ENCODE peak calls at places on chromosome 18, in ten cellular contexts. One of them, this sample, is unnamed.

GRCh38 chr18:9757851-9758587 is 49.9 kb downstream of the RAB31 start:
- DNase-seq in neural progenitor cell: no peak
- DNase-seq in heart right ventricle: no peak
- DNase-seq in T-helper 2 cell: no peak
- DNase-seq in IMR-90: peak; percentile 57
- DNase-seq in HTR-8/SVneo: no peak
- DNase-seq in T follicular helper cell: no peak
- DNase-seq in OCI-LY7: no peak
- DNase-seq in Karpas-422: no peak
- DNase-seq in nucleus accumbens: no peak
- DNase-seq in this sample: no peak

GRCh38 chr18:48517048-48517447 is 21.8 kb upstream of the CTIF start:
- DNase-seq in Karpas-422: no peak
- DNase-seq in HTR-8/SVneo: no peak
- DNase-seq in IMR-90: no peak
- DNase-seq in heart right ventricle: no peak
- DNase-seq in T-helper 2 cell: no peak
- DNase-seq in nucleus accumbens: no peak
- DNase-seq in OCI-LY7: no peak
- DNase-seq in T follicular helper cell: no peak
- DNase-seq in neural progenitor cell: no peak
- DNase-seq in this sample: no peak

GRCh38 chr18:9578306-9578705 is 36.1 kb downstream of the PPP4R1 start:
- DNase-seq in HTR-8/SVneo: no peak
- DNase-seq in IMR-90: peak; percentile 39
- DNase-seq in Karpas-422: no peak
- DNase-seq in OCI-LY7: no peak
- DNase-seq in neural progenitor cell: no peak
- DNase-seq in heart right ventricle: no peak
- DNase-seq in T follicular helper cell: no peak
- DNase-seq in T-helper 2 cell: no peak
- DNase-seq in nucleus accumbens: no peak
- DNase-seq in this sample: no peak

GRCh38 chr18:38563396-38563980 is 997.9 kb upstream of the CELF4 start:
- DNase-seq in IMR-90: no peak
- DNase-seq in T-helper 2 cell: no peak
- DNase-seq in T follicular helper cell: no peak
- DNase-seq in heart right ventricle: no peak
- DNase-seq in neural progenitor cell: no peak
- DNase-seq in Karpas-422: no peak
- DNase-seq in OCI-LY7: no peak
- DNase-seq in nucleus accumbens: no peak
- DNase-seq in HTR-8/SVneo: no peak
- DNase-seq in this sample: no peak

GRCh38 chr18:74331404-74331803 is 15.8 kb downstream of the C18orf63 start:
- DNase-seq in HTR-8/SVneo: no peak
- DNase-seq in neural progenitor cell: peak; percentile 20
- DNase-seq in OCI-LY7: no peak
- DNase-seq in nucleus accumbens: no peak
- DNase-seq in IMR-90: peak; percentile 51
- DNase-seq in Karpas-422: peak; percentile 71
- DNase-seq in heart right ventricle: no peak
- DNase-seq in T follicular helper cell: no peak
- DNase-seq in T-helper 2 cell: no peak
- DNase-seq in this sample: no peak

GRCh38 chr18:58699551-58699950 is 28.3 kb downstream of the MALT1 start:
- DNase-seq in IMR-90: no peak
- DNase-seq in T follicular helper cell: no peak
- DNase-seq in OCI-LY7: no peak
- DNase-seq in T-helper 2 cell: no peak
- DNase-seq in nucleus accumbens: no peak
- DNase-seq in neural progenitor cell: no peak
- DNase-seq in HTR-8/SVneo: no peak
- DNase-seq in Karpas-422: no peak
- DNase-seq in heart right ventricle: no peak
- DNase-seq in this sample: no peak

GRCh38 chr18:48947102-48947501 is 3.7 kb downstream of the SMAD7 start:
- DNase-seq in HTR-8/SVneo: no peak
- DNase-seq in neural progenitor cell: no peak
- DNase-seq in T follicular helper cell: no peak
- DNase-seq in IMR-90: no peak
- DNase-seq in nucleus accumbens: no peak
- DNase-seq in T-helper 2 cell: no peak
- DNase-seq in Karpas-422: no peak
- DNase-seq in OCI-LY7: no peak
- DNase-seq in heart right ventricle: no peak
- DNase-seq in this sample: no peak

GRCh38 chr18:46469186-46469915 is 187.7 kb downstream of the LOXHD1 start:
- DNase-seq in OCI-LY7: no peak
- DNase-seq in IMR-90: no peak
- DNase-seq in T follicular helper cell: no peak
- DNase-seq in neural progenitor cell: peak; percentile 20
- DNase-seq in heart right ventricle: no peak
- DNase-seq in nucleus accumbens: no peak
- DNase-seq in Karpas-422: no peak
- DNase-seq in HTR-8/SVneo: no peak
- DNase-seq in T-helper 2 cell: no peak
- DNase-seq in this sample: no peak

GRCh38 chr18:32542221-32542798 is 71.6 kb upstream of the GAREM1 start:
- DNase-seq in nucleus accumbens: no peak
- DNase-seq in T-helper 2 cell: no peak
- DNase-seq in T follicular helper cell: no peak
- DNase-seq in heart right ventricle: no peak
- DNase-seq in OCI-LY7: no peak
- DNase-seq in Karpas-422: peak; percentile 10
- DNase-seq in neural progenitor cell: peak; percentile 13
- DNase-seq in HTR-8/SVneo: no peak
- DNase-seq in IMR-90: peak; percentile 5
- DNase-seq in this sample: no peak

GRCh38 chr18:58572181-58572580 is 56.7 kb downstream of the ALPK2 start:
- DNase-seq in Karpas-422: no peak
- DNase-seq in T follicular helper cell: no peak
- DNase-seq in T-helper 2 cell: no peak
- DNase-seq in HTR-8/SVneo: no peak
- DNase-seq in heart right ventricle: no peak
- DNase-seq in nucleus accumbens: no peak
- DNase-seq in neural progenitor cell: no peak
- DNase-seq in IMR-90: peak; percentile 100
- DNase-seq in OCI-LY7: no peak
- DNase-seq in this sample: no peak

GRCh38 chr18:21702602-21703001 is 2.0 kb downstream of the ABHD3 start:
- DNase-seq in T follicular helper cell: no peak
- DNase-seq in nucleus accumbens: no peak
- DNase-seq in IMR-90: no peak
- DNase-seq in heart right ventricle: no peak
- DNase-seq in neural progenitor cell: no peak
- DNase-seq in T-helper 2 cell: no peak
- DNase-seq in OCI-LY7: no peak
- DNase-seq in HTR-8/SVneo: no peak
- DNase-seq in Karpas-422: no peak
- DNase-seq in this sample: no peak

GRCh38 chr18:35041752-35042379 is 653 bp downstream of the MAPRE2 start:
- DNase-seq in nucleus accumbens: peak; percentile 66
- DNase-seq in heart right ventricle: no peak
- DNase-seq in T follicular helper cell: no peak
- DNase-seq in neural progenitor cell: peak; percentile 36
- DNase-seq in IMR-90: no peak
- DNase-seq in T-helper 2 cell: no peak
- DNase-seq in HTR-8/SVneo: no peak
- DNase-seq in Karpas-422: peak; percentile 80
- DNase-seq in OCI-LY7: no peak
- DNase-seq in this sample: no peak

GRCh38 chr18:36848609-36849008 is 19.7 kb downstream of the KIAA1328 start:
- DNase-seq in heart right ventricle: no peak
- DNase-seq in T-helper 2 cell: no peak
- DNase-seq in IMR-90: no peak
- DNase-seq in Karpas-422: no peak
- DNase-seq in neural progenitor cell: no peak
- DNase-seq in nucleus accumbens: no peak
- DNase-seq in OCI-LY7: no peak
- DNase-seq in T follicular helper cell: no peak
- DNase-seq in HTR-8/SVneo: no peak
- DNase-seq in this sample: no peak

GRCh38 chr18:47979611-47980200 is 49.2 kb upstream of the SMAD2 start:
- DNase-seq in Karpas-422: peak; percentile 49
- DNase-seq in T-helper 2 cell: no peak
- DNase-seq in HTR-8/SVneo: no peak
- DNase-seq in IMR-90: no peak
- DNase-seq in OCI-LY7: no peak
- DNase-seq in nucleus accumbens: no peak
- DNase-seq in neural progenitor cell: no peak
- DNase-seq in heart right ventricle: no peak
- DNase-seq in T follicular helper cell: no peak
- DNase-seq in this sample: no peak

GRCh38 chr18:69858897-69859296 is 88.8 kb downstream of the CD226 start:
- DNase-seq in OCI-LY7: no peak
- DNase-seq in heart right ventricle: no peak
- DNase-seq in T follicular helper cell: no peak
- DNase-seq in neural progenitor cell: no peak
- DNase-seq in HTR-8/SVneo: no peak
- DNase-seq in T-helper 2 cell: no peak
- DNase-seq in Karpas-422: no peak
- DNase-seq in nucleus accumbens: no peak
- DNase-seq in IMR-90: no peak
- DNase-seq in this sample: no peak

GRCh38 chr18:22550366-22550765 is 132.7 kb upstream of the CTAGE1 start:
- DNase-seq in HTR-8/SVneo: no peak
- DNase-seq in heart right ventricle: no peak
- DNase-seq in Karpas-422: no peak
- DNase-seq in OCI-LY7: no peak
- DNase-seq in T follicular helper cell: no peak
- DNase-seq in IMR-90: peak; percentile 56
- DNase-seq in nucleus accumbens: no peak
- DNase-seq in neural progenitor cell: no peak
- DNase-seq in T-helper 2 cell: no peak
- DNase-seq in this sample: no peak

GRCh38 chr18:23537274-23537673 is 34.0 kb downstream of the RMC1 start:
- DNase-seq in HTR-8/SVneo: no peak
- DNase-seq in OCI-LY7: no peak
- DNase-seq in Karpas-422: no peak
- DNase-seq in heart right ventricle: no peak
- DNase-seq in IMR-90: no peak
- DNase-seq in neural progenitor cell: no peak
- DNase-seq in T-helper 2 cell: no peak
- DNase-seq in nucleus accumbens: no peak
- DNase-seq in T follicular helper cell: no peak
- DNase-seq in this sample: no peak